ENCODE peak calls at places on chromosome 14, in six cellular contexts. One of them, this sample, is unnamed. For H3K9me3, the result is how much of the 10 kb centered on the place peaks cover.

GRCh38 chr14:37230551-37231194 is 32.9 kb downstream of the MIPOL1 start:
- DNase-seq in heart left ventricle: no peak
- DNase-seq in A549: peak
- DNase-seq in stomach: no peak
- DNase-seq in pancreas: no peak
- DNase-seq in heart right ventricle: peak
- DNase-seq in this sample: no peak

GRCh38 chr14:104141621-104142091 is 3.3 kb downstream of the KIF26A start:
- DNase-seq in heart left ventricle: peak
- DNase-seq in A549: no peak
- DNase-seq in stomach: no peak
- DNase-seq in pancreas: peak
- DNase-seq in heart right ventricle: no peak
- DNase-seq in this sample: no peak

GRCh38 chr14:66827182-66827581 is 319.2 kb downstream of the GPHN start:
- DNase-seq in heart left ventricle: no peak
- DNase-seq in A549: no peak
- DNase-seq in stomach: no peak
- DNase-seq in pancreas: no peak
- DNase-seq in heart right ventricle: no peak
- DNase-seq in this sample: no peak

GRCh38 chr14:68544150-68544892 is 248.5 kb downstream of the ZFP36L1 start:
- DNase-seq in heart left ventricle: no peak
- DNase-seq in A549: no peak
- DNase-seq in stomach: peak
- DNase-seq in pancreas: no peak
- DNase-seq in heart right ventricle: peak
- DNase-seq in this sample: peak

GRCh38 chr14:49893309-49894213 is 679 bp downstream of the ARF6 start:
- DNase-seq in heart left ventricle: peak
- DNase-seq in A549: peak
- DNase-seq in stomach: peak
- DNase-seq in pancreas: peak
- DNase-seq in heart right ventricle: peak
- DNase-seq in this sample: peak

GRCh38 chr14:55272415-55272786 is 1.2 kb downstream of the FBXO34 start:
- DNase-seq in heart left ventricle: no peak
- DNase-seq in A549: no peak
- DNase-seq in stomach: no peak
- DNase-seq in pancreas: no peak
- DNase-seq in heart right ventricle: no peak
- DNase-seq in this sample: no peak

GRCh38 chr14:78595797-78596196 is 425.6 kb downstream of the NRXN3 start:
- DNase-seq in heart left ventricle: no peak
- DNase-seq in A549: peak
- DNase-seq in stomach: no peak
- DNase-seq in pancreas: no peak
- DNase-seq in heart right ventricle: no peak
- DNase-seq in this sample: no peak

GRCh38 chr14:84273181-84273580 is 1256.8 kb upstream of the FLRT2 start:
- DNase-seq in heart left ventricle: no peak
- DNase-seq in A549: no peak
- DNase-seq in stomach: no peak
- DNase-seq in pancreas: no peak
- DNase-seq in heart right ventricle: no peak
- DNase-seq in this sample: no peak

GRCh38 chr14:77923131-77923933 is 123.4 kb downstream of the ADCK1 start:
- DNase-seq in heart left ventricle: no peak
- DNase-seq in A549: no peak
- DNase-seq in stomach: no peak
- DNase-seq in pancreas: no peak
- DNase-seq in heart right ventricle: no peak
- DNase-seq in this sample: no peak

GRCh38 chr14:98385851-98386250 is 886.1 kb downstream of the BCL11B start:
- DNase-seq in heart left ventricle: no peak
- DNase-seq in A549: no peak
- DNase-seq in stomach: no peak
- DNase-seq in pancreas: no peak
- DNase-seq in heart right ventricle: no peak
- DNase-seq in this sample: no peak

GRCh38 chr14:55749201-55749812 is 169.3 kb downstream of the KTN1 start:
- DNase-seq in heart left ventricle: no peak
- DNase-seq in A549: peak
- DNase-seq in stomach: no peak
- DNase-seq in pancreas: no peak
- DNase-seq in heart right ventricle: no peak
- DNase-seq in this sample: no peak

GRCh38 chr14:55221968-55222367 is 30.6 kb upstream of the DLGAP5 start:
- DNase-seq in heart left ventricle: no peak
- DNase-seq in A549: no peak
- DNase-seq in stomach: no peak
- DNase-seq in pancreas: no peak
- DNase-seq in heart right ventricle: no peak
- DNase-seq in this sample: no peak

GRCh38 chr14:49427117-49427516 is 159.1 kb downstream of the RPS29 start:
- DNase-seq in heart left ventricle: no peak
- DNase-seq in A549: no peak
- DNase-seq in stomach: no peak
- DNase-seq in pancreas: no peak
- DNase-seq in heart right ventricle: no peak
- DNase-seq in this sample: no peak

GRCh38 chr14:91606851-91607250 is 96.7 kb upstream of the PPP4R3A start:
- DNase-seq in heart left ventricle: no peak
- DNase-seq in A549: no peak
- DNase-seq in stomach: no peak
- DNase-seq in pancreas: no peak
- DNase-seq in heart right ventricle: no peak
- DNase-seq in this sample: no peak

GRCh38 chr14:82047777-82048470 is 514.3 kb upstream of the SEL1L start:
- DNase-seq in heart left ventricle: no peak
- DNase-seq in A549: no peak
- DNase-seq in stomach: no peak
- DNase-seq in pancreas: no peak
- DNase-seq in heart right ventricle: no peak
- DNase-seq in this sample: no peak

DNA sequence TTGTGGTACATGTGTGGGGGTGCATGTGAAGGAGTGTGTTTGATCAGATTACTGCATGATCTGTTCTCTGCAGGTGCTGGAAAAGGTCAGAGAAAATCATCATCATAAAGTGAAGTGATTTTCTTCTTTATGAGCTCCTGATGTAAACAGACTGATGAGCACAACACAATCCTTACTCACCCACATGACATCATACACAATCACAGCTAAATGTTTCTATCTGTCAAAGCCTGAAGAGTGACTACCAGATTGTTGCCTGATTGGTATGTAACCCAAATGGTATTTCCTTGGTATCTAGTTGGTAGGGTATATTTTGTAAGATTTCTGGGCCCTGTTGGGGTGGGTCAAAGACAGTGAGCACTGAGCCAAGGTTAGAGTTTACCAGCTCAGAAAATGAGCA is 270.8 kb downstream of the FOXG1 start:
- DNase-seq in heart left ventricle: no peak
- DNase-seq in A549: no peak
- DNase-seq in stomach: no peak
- DNase-seq in pancreas: no peak
- DNase-seq in heart right ventricle: no peak
- DNase-seq in this sample: no peak
- H3K27ac ChIP-seq in heart left ventricle: no peak
- H3K27ac ChIP-seq in A549: no peak
- H3K27ac ChIP-seq in stomach: no peak
- H3K27ac ChIP-seq in pancreas: no peak
- H3K27ac ChIP-seq in heart right ventricle: no peak
- H3K27ac ChIP-seq in this sample: no peak

DNA sequence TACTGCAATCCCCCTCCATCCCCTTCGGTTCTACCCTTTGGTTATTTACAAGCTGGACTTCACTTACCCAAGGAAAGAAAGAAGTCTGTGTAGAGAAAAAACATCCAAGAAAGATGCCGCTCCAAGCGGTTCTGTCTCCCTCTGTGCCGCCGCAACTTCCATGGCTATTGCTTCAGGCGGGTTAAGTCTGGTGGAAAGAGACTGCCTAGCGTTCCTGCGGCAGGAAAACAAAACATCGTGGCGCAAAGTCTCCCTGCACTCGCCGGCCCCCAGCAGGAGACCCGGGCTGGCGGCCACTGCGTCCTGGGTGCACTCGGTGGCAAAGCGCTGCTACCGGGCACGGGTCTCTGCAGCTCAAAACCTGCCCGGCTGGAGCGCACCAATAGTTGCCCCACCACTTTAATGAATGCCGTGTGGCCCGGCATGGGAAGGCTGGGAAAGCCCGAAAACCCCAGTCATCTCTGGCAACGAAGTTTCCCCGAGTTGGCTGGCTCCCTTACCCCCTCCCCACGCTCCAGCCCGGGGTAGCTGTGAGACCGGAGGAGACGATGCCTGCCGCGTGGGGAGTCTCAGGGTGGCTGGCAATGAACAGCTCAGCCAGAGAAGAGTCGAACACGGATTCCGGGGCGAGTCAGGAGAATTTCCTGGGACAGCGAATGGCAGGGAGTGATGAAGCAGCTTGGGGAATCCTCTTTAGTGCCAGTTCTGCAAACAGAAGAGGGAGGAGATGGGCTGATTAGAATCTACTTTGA is 3.5 kb upstream of the KCNK10 start:
- DNase-seq in heart left ventricle: no peak
- DNase-seq in A549: no peak
- DNase-seq in stomach: no peak
- DNase-seq in pancreas: no peak
- DNase-seq in heart right ventricle: no peak
- DNase-seq in this sample: no peak
- H3K4me3 ChIP-seq in heart left ventricle: no peak
- H3K4me3 ChIP-seq in A549: no peak
- H3K4me3 ChIP-seq in stomach: no peak
- H3K4me3 ChIP-seq in pancreas: no peak
- H3K4me3 ChIP-seq in heart right ventricle: no peak
- H3K4me3 ChIP-seq in this sample: no peak

GRCh38 chr14:64008016-64008415 is 155.2 kb downstream of the SYNE2 start:
- DNase-seq in heart left ventricle: no peak
- DNase-seq in A549: no peak
- DNase-seq in stomach: no peak
- DNase-seq in pancreas: no peak
- DNase-seq in heart right ventricle: no peak
- DNase-seq in this sample: no peak
- H3K9me3 ChIP-seq in heart left ventricle: under half
- H3K9me3 ChIP-seq in A549: under half
- H3K9me3 ChIP-seq in stomach: under half
- H3K9me3 ChIP-seq in pancreas: under half
- H3K9me3 ChIP-seq in heart right ventricle: under half
- H3K9me3 ChIP-seq in this sample: under half

GRCh38 chr14:93775158-93775557 is 13.1 kb downstream of the PRIMA1 start:
- DNase-seq in heart left ventricle: no peak
- DNase-seq in A549: no peak
- DNase-seq in stomach: no peak
- DNase-seq in pancreas: no peak
- DNase-seq in heart right ventricle: no peak
- DNase-seq in this sample: no peak

GRCh38 chr14:93778453-93778852 is 9.8 kb downstream of the PRIMA1 start:
- DNase-seq in heart left ventricle: no peak
- DNase-seq in A549: no peak
- DNase-seq in stomach: peak
- DNase-seq in pancreas: no peak
- DNase-seq in heart right ventricle: no peak
- DNase-seq in this sample: no peak

GRCh38 chr14:93772263-93772662 is 16.0 kb downstream of the PRIMA1 start:
- DNase-seq in heart left ventricle: no peak
- DNase-seq in A549: no peak
- DNase-seq in stomach: peak
- DNase-seq in pancreas: no peak
- DNase-seq in heart right ventricle: peak
- DNase-seq in this sample: peak

GRCh38 chr14:93778856-93779629 is 9.2 kb downstream of the PRIMA1 start:
- DNase-seq in heart left ventricle: no peak
- DNase-seq in A549: no peak
- DNase-seq in stomach: peak
- DNase-seq in pancreas: no peak
- DNase-seq in heart right ventricle: no peak
- DNase-seq in this sample: no peak

DNA sequence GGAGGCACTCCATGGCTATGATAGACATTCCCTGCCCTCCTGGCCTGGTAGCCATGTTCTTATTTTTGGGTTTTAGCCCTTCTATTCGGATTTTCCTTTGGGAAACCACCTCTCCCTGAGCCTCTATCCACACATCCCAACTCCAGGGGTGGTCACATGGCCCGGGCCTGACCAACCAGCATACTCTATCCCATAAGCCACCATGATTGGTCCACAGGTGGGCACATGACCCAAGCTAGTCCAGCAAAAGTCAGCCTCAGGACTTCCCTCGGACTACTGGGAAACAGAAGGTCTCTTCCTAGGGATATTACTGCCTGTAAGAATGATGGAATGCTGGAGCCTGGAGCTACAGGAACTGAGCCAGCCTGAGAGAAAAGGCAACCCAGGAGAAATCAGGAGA is 12.5 kb downstream of the PRIMA1 start:
- DNase-seq in heart left ventricle: no peak
- DNase-seq in A549: no peak
- DNase-seq in stomach: no peak
- DNase-seq in pancreas: no peak
- DNase-seq in heart right ventricle: no peak
- DNase-seq in this sample: no peak
- H3K27ac ChIP-seq in heart left ventricle: no peak
- H3K27ac ChIP-seq in A549: no peak
- H3K27ac ChIP-seq in stomach: no peak
- H3K27ac ChIP-seq in pancreas: no peak
- H3K27ac ChIP-seq in heart right ventricle: no peak
- H3K27ac ChIP-seq in this sample: no peak

GRCh38 chr14:22545842-22546721 is 42.9 kb downstream of the DAD1 start:
- DNase-seq in heart left ventricle: no peak
- DNase-seq in A549: no peak
- DNase-seq in stomach: no peak
- DNase-seq in pancreas: no peak
- DNase-seq in heart right ventricle: peak
- DNase-seq in this sample: no peak
- H3K4me3 ChIP-seq in heart left ventricle: peak
- H3K4me3 ChIP-seq in A549: no peak
- H3K4me3 ChIP-seq in stomach: no peak
- H3K4me3 ChIP-seq in pancreas: no peak
- H3K4me3 ChIP-seq in heart right ventricle: peak
- H3K4me3 ChIP-seq in this sample: no peak

GRCh38 chr14:27148143-27148542 is 550.3 kb upstream of the NOVA1 start:
- DNase-seq in heart left ventricle: no peak
- DNase-seq in A549: no peak
- DNase-seq in stomach: no peak
- DNase-seq in pancreas: no peak
- DNase-seq in heart right ventricle: no peak
- DNase-seq in this sample: no peak

DNA sequence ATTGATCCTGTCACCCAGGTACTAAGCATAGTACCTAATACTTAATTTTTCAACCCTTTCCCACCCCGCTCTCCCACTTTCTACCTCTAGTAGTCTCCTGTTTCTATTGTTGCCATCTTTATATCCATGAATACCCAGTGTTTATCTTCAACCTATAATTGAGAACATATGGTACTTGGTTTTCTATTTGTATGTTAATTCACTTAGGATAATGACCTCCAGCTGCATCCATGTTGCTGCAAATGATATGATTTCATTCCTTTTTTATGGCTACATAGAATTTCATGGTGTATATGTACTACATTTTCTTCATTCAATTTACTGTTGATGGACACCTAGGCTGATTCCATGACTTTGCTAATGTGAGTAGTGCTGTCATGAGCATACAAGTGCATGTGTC is 547.3 kb upstream of the NOVA1 start:
- DNase-seq in heart left ventricle: no peak
- DNase-seq in A549: no peak
- DNase-seq in stomach: no peak
- DNase-seq in pancreas: no peak
- DNase-seq in heart right ventricle: no peak
- DNase-seq in this sample: no peak
- H3K9me3 ChIP-seq in heart left ventricle: under half
- H3K9me3 ChIP-seq in A549: under half
- H3K9me3 ChIP-seq in stomach: under half
- H3K9me3 ChIP-seq in pancreas: under half
- H3K9me3 ChIP-seq in heart right ventricle: under half
- H3K9me3 ChIP-seq in this sample: under half